ENCODE peak calls at places on chromosomes 3 and 15, in seven cellular contexts. A is central memory CD4-positive, alpha-beta T cell; K is fibroblast of pulmonary artery; J is mucosa of descending colon; H is COR-L47; G is stimulated activated CD4-positive, alpha-beta T cell treated with anti-CD3 and anti-CD28 coated beads, Interleukin-4, amount 100 ng/mL, for 4 hours; L is stomach. Y is an unnamed sample.
A peak's percentile ranks its signal among the peaks of the same experiment; 100 is the strongest.

GRCh38 chr3:184582583-184582982 is 21.0 kb downstream of the EPHB3 start:
- DNase-seq in A (no peak), K (peak; percentile 28), J (peak; percentile 56), H (no peak), G (no peak), L (no peak), Y (peak; percentile 50)

GRCh38 chr15:87368511-87368910 is 888.0 kb downstream of the NTRK3 start:
- DNase-seq in A (no peak), K (no peak), J (no peak), H (no peak), G (no peak), L (no peak), Y (no peak)

GRCh38 chr3:129661766-129662165 is 55.3 kb upstream of the PLXND1 start:
- DNase-seq in A (no peak), K (no peak), J (no peak), H (no peak), G (no peak), L (no peak), Y (no peak)

GRCh38 chr3:156665296-156665695 is 9.1 kb upstream of the TIPARP start:
- DNase-seq in A (no peak), K (peak; percentile 84), J (no peak), H (no peak), G (no peak), L (no peak), Y (peak; percentile 92)

GRCh38 chr3:185341616-185342457 is 21.1 kb upstream of the MAP3K13 start:
- DNase-seq in A (no peak), K (no peak), J (no peak), H (no peak), G (no peak), L (no peak), Y (no peak)

GRCh38 chr15:74716647-74717046 is 8.7 kb downstream of the CYP1A1 start:
- DNase-seq in A (no peak), K (peak; percentile 10), J (no peak), H (no peak), G (no peak), L (no peak), Y (peak; percentile 20)

GRCh38 chr3:124934577-124934976 is at the start of gene MUC13:
- DNase-seq in A (no peak), K (no peak), J (no peak), H (no peak), G (no peak), L (no peak), Y (no peak)

GRCh38 chr15:88255496-88256171 is 905 bp downstream of the NTRK3 start:
- DNase-seq in A (no peak), K (peak; percentile 45), J (no peak), H (peak; percentile 8), G (no peak), L (no peak), Y (peak; percentile 16)

GRCh38 chr15:52699457-52699856 is 20.3 kb upstream of the ATOSA start:
- DNase-seq in A (no peak), K (no peak), J (no peak), H (no peak), G (no peak), L (no peak), Y (peak; percentile 10)

GRCh38 chr3:71672302-71672701 is 52.9 kb downstream of the EIF4E3 start:
- DNase-seq in A (no peak), K (no peak), J (no peak), H (no peak), G (no peak), L (no peak), Y (no peak)